ENCODE peak calls at places on chromosomes 6 and 20, in eight cellular contexts. One of them, this sample, is unnamed.

GRCh38 chr6:31969712-31970603 is 2.0 kb downstream of the DXO start:
- DNase-seq in GM23248: peak; percentile 56
- DNase-seq in GM23338: no peak
- DNase-seq in MM.1S: no peak
- DNase-seq in neural progenitor cell: no peak
- DNase-seq in HCT116: no peak
- DNase-seq in PC-3: no peak
- DNase-seq in SK-N-SH: no peak
- DNase-seq in this sample: no peak

GRCh38 chr6:64250126-64250525 is 614.5 kb downstream of the PHF3 start:
- DNase-seq in GM23248: no peak
- DNase-seq in GM23338: peak; percentile 41
- DNase-seq in MM.1S: no peak
- DNase-seq in neural progenitor cell: no peak
- DNase-seq in HCT116: no peak
- DNase-seq in PC-3: peak; percentile 56
- DNase-seq in SK-N-SH: no peak
- DNase-seq in this sample: no peak

GRCh38 chr20:38842558-38842981 is 37.1 kb downstream of the PPP1R16B start:
- DNase-seq in GM23248: no peak
- DNase-seq in GM23338: peak; percentile 34
- DNase-seq in MM.1S: peak; percentile 96
- DNase-seq in neural progenitor cell: no peak
- DNase-seq in HCT116: no peak
- DNase-seq in PC-3: no peak
- DNase-seq in SK-N-SH: no peak
- DNase-seq in this sample: no peak

GRCh38 chr6:27451660-27452390 is 21.1 kb downstream of the ZNF184 start:
- DNase-seq in GM23248: no peak
- DNase-seq in GM23338: no peak
- DNase-seq in MM.1S: no peak
- DNase-seq in neural progenitor cell: no peak
- DNase-seq in HCT116: no peak
- DNase-seq in PC-3: no peak
- DNase-seq in SK-N-SH: no peak
- DNase-seq in this sample: no peak

GRCh38 chr6:144314003-144314485 is 28.9 kb downstream of the UTRN start:
- DNase-seq in GM23248: peak; percentile 62
- DNase-seq in GM23338: no peak
- DNase-seq in MM.1S: no peak
- DNase-seq in neural progenitor cell: no peak
- DNase-seq in HCT116: no peak
- DNase-seq in PC-3: no peak
- DNase-seq in SK-N-SH: no peak
- DNase-seq in this sample: no peak

GRCh38 chr6:29752451-29753308 is 29.4 kb downstream of the HLA-F start:
- DNase-seq in GM23248: peak; percentile 95
- DNase-seq in GM23338: peak; percentile 98
- DNase-seq in MM.1S: peak; percentile 78
- DNase-seq in neural progenitor cell: peak; percentile 94
- DNase-seq in HCT116: peak; percentile 90
- DNase-seq in PC-3: peak; percentile 94
- DNase-seq in SK-N-SH: peak; percentile 77
- DNase-seq in this sample: peak; percentile 93

GRCh38 chr6:16129623-16130243 is 847 bp downstream of the MYLIP start:
- DNase-seq in GM23248: peak; percentile 28
- DNase-seq in GM23338: peak; percentile 36
- DNase-seq in MM.1S: peak; percentile 27
- DNase-seq in neural progenitor cell: peak; percentile 45
- DNase-seq in HCT116: no peak
- DNase-seq in PC-3: peak; percentile 26
- DNase-seq in SK-N-SH: no peak
- DNase-seq in this sample: no peak

GRCh38 chr6:49001856-49002255 is 461.2 kb downstream of the MMUT start:
- DNase-seq in GM23248: peak; percentile 43
- DNase-seq in GM23338: no peak
- DNase-seq in MM.1S: no peak
- DNase-seq in neural progenitor cell: no peak
- DNase-seq in HCT116: no peak
- DNase-seq in PC-3: peak; percentile 67
- DNase-seq in SK-N-SH: no peak
- DNase-seq in this sample: no peak

GRCh38 chr6:118810420-118811027 is 83.4 kb upstream of the ASF1A start:
- DNase-seq in GM23248: no peak
- DNase-seq in GM23338: peak; percentile 41
- DNase-seq in MM.1S: no peak
- DNase-seq in neural progenitor cell: no peak
- DNase-seq in HCT116: no peak
- DNase-seq in PC-3: no peak
- DNase-seq in SK-N-SH: no peak
- DNase-seq in this sample: no peak

GRCh38 chr6:152669894-152670293 is 27.8 kb upstream of the MYCT1 start:
- DNase-seq in GM23248: peak; percentile 54
- DNase-seq in GM23338: peak; percentile 53
- DNase-seq in MM.1S: no peak
- DNase-seq in neural progenitor cell: peak; percentile 20
- DNase-seq in HCT116: peak; percentile 33
- DNase-seq in PC-3: peak; percentile 44
- DNase-seq in SK-N-SH: peak; percentile 27
- DNase-seq in this sample: no peak

GRCh38 chr6:89199571-89199970 is 17.6 kb downstream of the GABRR1 start:
- DNase-seq in GM23248: no peak
- DNase-seq in GM23338: no peak
- DNase-seq in MM.1S: no peak
- DNase-seq in neural progenitor cell: no peak
- DNase-seq in HCT116: no peak
- DNase-seq in PC-3: no peak
- DNase-seq in SK-N-SH: no peak
- DNase-seq in this sample: no peak

GRCh38 chr20:58755062-58755697 is 62.6 kb downstream of the NPEPL1 start:
- DNase-seq in GM23248: no peak
- DNase-seq in GM23338: no peak
- DNase-seq in MM.1S: no peak
- DNase-seq in neural progenitor cell: no peak
- DNase-seq in HCT116: no peak
- DNase-seq in PC-3: no peak
- DNase-seq in SK-N-SH: no peak
- DNase-seq in this sample: no peak

GRCh38 chr6:79946773-79947190 is 571 bp downstream of the ELOVL4 start:
- DNase-seq in GM23248: peak; percentile 65
- DNase-seq in GM23338: peak; percentile 49
- DNase-seq in MM.1S: peak; percentile 12
- DNase-seq in neural progenitor cell: peak; percentile 60
- DNase-seq in HCT116: no peak
- DNase-seq in PC-3: peak; percentile 15
- DNase-seq in SK-N-SH: no peak
- DNase-seq in this sample: peak; percentile 33

GRCh38 chr6:121838842-121839241 is 403.4 kb downstream of the GJA1 start:
- DNase-seq in GM23248: no peak
- DNase-seq in GM23338: no peak
- DNase-seq in MM.1S: peak; percentile 90
- DNase-seq in neural progenitor cell: no peak
- DNase-seq in HCT116: no peak
- DNase-seq in PC-3: peak; percentile 55
- DNase-seq in SK-N-SH: no peak
- DNase-seq in this sample: peak; percentile 35

GRCh38 chr20:58893355-58894151 is 41.0 kb downstream of the GNAS start:
- DNase-seq in GM23248: peak; percentile 85
- DNase-seq in GM23338: no peak
- DNase-seq in MM.1S: no peak
- DNase-seq in neural progenitor cell: no peak
- DNase-seq in HCT116: no peak
- DNase-seq in PC-3: no peak
- DNase-seq in SK-N-SH: no peak
- DNase-seq in this sample: no peak

GRCh38 chr20:17657079-17657825 is 24.8 kb downstream of the RRBP1 start:
- DNase-seq in GM23248: no peak
- DNase-seq in GM23338: no peak
- DNase-seq in MM.1S: no peak
- DNase-seq in neural progenitor cell: no peak
- DNase-seq in HCT116: no peak
- DNase-seq in PC-3: no peak
- DNase-seq in SK-N-SH: peak; percentile 4
- DNase-seq in this sample: no peak

GRCh38 chr6:26568601-26569432 is 27.9 kb upstream of the ABT1 start:
- DNase-seq in GM23248: peak; percentile 82
- DNase-seq in GM23338: peak; percentile 92
- DNase-seq in MM.1S: peak; percentile 94
- DNase-seq in neural progenitor cell: peak; percentile 93
- DNase-seq in HCT116: peak; percentile 92
- DNase-seq in PC-3: peak; percentile 98
- DNase-seq in SK-N-SH: peak; percentile 75
- DNase-seq in this sample: peak; percentile 94

GRCh38 chr6:170038251-170038650 is 252.6 kb downstream of the DLL1 start:
- DNase-seq in GM23248: no peak
- DNase-seq in GM23338: no peak
- DNase-seq in MM.1S: no peak
- DNase-seq in neural progenitor cell: no peak
- DNase-seq in HCT116: no peak
- DNase-seq in PC-3: no peak
- DNase-seq in SK-N-SH: no peak
- DNase-seq in this sample: no peak

GRCh38 chr6:168554898-168555617 is 114.1 kb downstream of the SMOC2 start:
- DNase-seq in GM23248: no peak
- DNase-seq in GM23338: no peak
- DNase-seq in MM.1S: no peak
- DNase-seq in neural progenitor cell: no peak
- DNase-seq in HCT116: no peak
- DNase-seq in PC-3: no peak
- DNase-seq in SK-N-SH: no peak
- DNase-seq in this sample: no peak

DNA sequence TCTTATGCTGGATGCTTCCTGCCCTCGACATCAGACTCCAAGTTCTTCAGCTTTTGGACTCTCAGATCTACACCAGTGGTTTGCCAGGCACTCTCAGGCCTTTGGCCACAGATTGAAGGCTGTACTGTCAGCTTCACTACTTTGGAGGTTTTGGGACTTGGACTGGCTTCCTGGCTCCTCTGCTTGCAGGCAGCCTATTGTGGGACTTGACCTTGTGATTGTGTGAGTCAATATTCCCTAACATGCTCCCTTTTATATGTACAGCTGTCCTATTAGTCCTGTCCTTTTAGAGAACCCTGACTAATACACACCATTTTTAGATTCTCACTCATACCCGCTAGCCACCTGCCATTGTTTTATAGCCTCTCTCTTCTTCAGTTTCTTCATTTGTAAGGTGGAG is 382.1 kb upstream of the TSHZ2 start:
- DNase-seq in GM23248: no peak
- DNase-seq in GM23338: no peak
- DNase-seq in MM.1S: no peak
- DNase-seq in neural progenitor cell: no peak
- DNase-seq in HCT116: no peak
- DNase-seq in PC-3: no peak
- DNase-seq in SK-N-SH: no peak
- DNase-seq in this sample: no peak
- H3K27me3 ChIP-seq in GM23248: no peaks in the 10 kb centered on the region
- H3K27me3 ChIP-seq in GM23338: no peaks in the 10 kb centered on the region
- H3K27me3 ChIP-seq in MM.1S: no peaks in the 10 kb centered on the region
- H3K27me3 ChIP-seq in neural progenitor cell: no peaks in the 10 kb centered on the region
- H3K27me3 ChIP-seq in HCT116: no peaks in the 10 kb centered on the region
- H3K27me3 ChIP-seq in PC-3: no peaks in the 10 kb centered on the region
- H3K27me3 ChIP-seq in SK-N-SH: no peaks in the 10 kb centered on the region
- H3K27me3 ChIP-seq in this sample: no peaks in the 10 kb centered on the region

GRCh38 chr20:4814696-4815252 is 93.1 kb downstream of the PRND start:
- DNase-seq in GM23248: no peak
- DNase-seq in GM23338: no peak
- DNase-seq in MM.1S: peak; percentile 11
- DNase-seq in neural progenitor cell: no peak
- DNase-seq in HCT116: no peak
- DNase-seq in PC-3: no peak
- DNase-seq in SK-N-SH: no peak
- DNase-seq in this sample: no peak
- TF ChIP-seq EZH2phosphoT487 in GM23248: no peak
- TF ChIP-seq EZH2phosphoT487 in GM23338: no peak
- TF ChIP-seq EZH2phosphoT487 in MM.1S: no peak
- TF ChIP-seq EZH2phosphoT487 in neural progenitor cell: no peak
- TF ChIP-seq EZH2phosphoT487 in HCT116: no peak
- TF ChIP-seq EZH2phosphoT487 in PC-3: no peak
- TF ChIP-seq EZH2phosphoT487 in SK-N-SH: no peak
- TF ChIP-seq EZH2phosphoT487 in this sample: no peak

GRCh38 chr6:116876635-116877611 is at the start of gene RFX6:
- DNase-seq in GM23248: no peak
- DNase-seq in GM23338: peak; percentile 69
- DNase-seq in MM.1S: no peak
- DNase-seq in neural progenitor cell: peak; percentile 72
- DNase-seq in HCT116: no peak
- DNase-seq in PC-3: no peak
- DNase-seq in SK-N-SH: peak; percentile 38
- DNase-seq in this sample: peak; percentile 52

GRCh38 chr6:116872771-116873170 is 4.3 kb upstream of the RFX6 start:
- DNase-seq in GM23248: no peak
- DNase-seq in GM23338: no peak
- DNase-seq in MM.1S: no peak
- DNase-seq in neural progenitor cell: no peak
- DNase-seq in HCT116: no peak
- DNase-seq in PC-3: no peak
- DNase-seq in SK-N-SH: no peak
- DNase-seq in this sample: no peak

GRCh38 chr6:116877743-116878142 is 701 bp downstream of the RFX6 start:
- DNase-seq in GM23248: no peak
- DNase-seq in GM23338: peak; percentile 43
- DNase-seq in MM.1S: no peak
- DNase-seq in neural progenitor cell: peak; percentile 48
- DNase-seq in HCT116: no peak
- DNase-seq in PC-3: peak; percentile 17
- DNase-seq in SK-N-SH: peak; percentile 6
- DNase-seq in this sample: peak; percentile 23

GRCh38 chr6:116881236-116881635 is 4.2 kb downstream of the RFX6 start:
- DNase-seq in GM23248: peak; percentile 14
- DNase-seq in GM23338: no peak
- DNase-seq in MM.1S: no peak
- DNase-seq in neural progenitor cell: no peak
- DNase-seq in HCT116: peak; percentile 7
- DNase-seq in PC-3: peak; percentile 53
- DNase-seq in SK-N-SH: no peak
- DNase-seq in this sample: peak; percentile 14

GRCh38 chr6:116876107-116876506 is 935 bp upstream of the RFX6 start:
- DNase-seq in GM23248: peak; percentile 10
- DNase-seq in GM23338: no peak
- DNase-seq in MM.1S: no peak
- DNase-seq in neural progenitor cell: no peak
- DNase-seq in HCT116: no peak
- DNase-seq in PC-3: no peak
- DNase-seq in SK-N-SH: no peak
- DNase-seq in this sample: no peak
- H3K79me2 ChIP-seq in GM23248: no peaks in the 10 kb centered on the region
- H3K79me2 ChIP-seq in GM23338: no peaks in the 10 kb centered on the region
- H3K79me2 ChIP-seq in MM.1S: no peaks in the 10 kb centered on the region
- H3K79me2 ChIP-seq in neural progenitor cell: no peaks in the 10 kb centered on the region
- H3K79me2 ChIP-seq in HCT116: no peaks in the 10 kb centered on the region
- H3K79me2 ChIP-seq in PC-3: no peaks in the 10 kb centered on the region
- H3K79me2 ChIP-seq in SK-N-SH: no peaks in the 10 kb centered on the region
- H3K79me2 ChIP-seq in this sample: no peaks in the 10 kb centered on the region

GRCh38 chr20:48705208-48706115 is 122.3 kb downstream of the PREX1 start:
- DNase-seq in GM23248: no peak
- DNase-seq in GM23338: no peak
- DNase-seq in MM.1S: no peak
- DNase-seq in neural progenitor cell: no peak
- DNase-seq in HCT116: no peak
- DNase-seq in PC-3: no peak
- DNase-seq in SK-N-SH: peak; percentile 48
- DNase-seq in this sample: no peak
- H3K27me3 ChIP-seq in GM23248: peaks cover 8% of the 10 kb centered on the region
- H3K27me3 ChIP-seq in GM23338: no peaks in the 10 kb centered on the region
- H3K27me3 ChIP-seq in MM.1S: no peaks in the 10 kb centered on the region
- H3K27me3 ChIP-seq in neural progenitor cell: no peaks in the 10 kb centered on the region
- H3K27me3 ChIP-seq in HCT116: no peaks in the 10 kb centered on the region
- H3K27me3 ChIP-seq in PC-3: no peaks in the 10 kb centered on the region
- H3K27me3 ChIP-seq in SK-N-SH: no peaks in the 10 kb centered on the region
- H3K27me3 ChIP-seq in this sample: no peaks in the 10 kb centered on the region

This sample was measured in hepatocyte.